ENCODE peak calls at places on chromosomes 5 and 9, in four cellular contexts. One of them, this sample, is unnamed. For H3K36me3, the result is how much of the 10 kb centered on the place peaks cover.

GRCh38 chr9:80197661-80198060 is 625.9 kb downstream of the TLE4 start:
- DNase-seq in GM12878: no peak
- DNase-seq in body of pancreas: no peak
- DNase-seq in lung: no peak
- DNase-seq in this sample: no peak

GRCh38 chr5:5886812-5887486 is 464.5 kb downstream of the ICE1 start:
- DNase-seq in GM12878: no peak
- DNase-seq in body of pancreas: peak
- DNase-seq in lung: no peak
- DNase-seq in this sample: no peak

GRCh38 chr9:112012026-112012902 is 115.7 kb downstream of the UGCG start:
- DNase-seq in GM12878: peak
- DNase-seq in body of pancreas: peak
- DNase-seq in lung: peak
- DNase-seq in this sample: no peak

GRCh38 chr5:125398466-125398865 is 652.0 kb upstream of the ZNF608 start:
- DNase-seq in GM12878: no peak
- DNase-seq in body of pancreas: no peak
- DNase-seq in lung: no peak
- DNase-seq in this sample: no peak

GRCh38 chr5:179060116-179061008 is at the start of gene ZNF354C:
- DNase-seq in GM12878: no peak
- DNase-seq in body of pancreas: peak
- DNase-seq in lung: peak
- DNase-seq in this sample: no peak

GRCh38 chr5:60844429-60844890 is 391 bp upstream of the ELOVL7 start:
- DNase-seq in GM12878: no peak
- DNase-seq in body of pancreas: no peak
- DNase-seq in lung: no peak
- DNase-seq in this sample: no peak

GRCh38 chr9:129486496-129487306 is 134.2 kb downstream of the C9orf50 start:
- DNase-seq in GM12878: no peak
- DNase-seq in body of pancreas: peak
- DNase-seq in lung: peak
- DNase-seq in this sample: no peak

GRCh38 chr5:9156282-9156681 is 389.6 kb downstream of the SEMA5A start:
- DNase-seq in GM12878: no peak
- DNase-seq in body of pancreas: peak
- DNase-seq in lung: no peak
- DNase-seq in this sample: no peak

GRCh38 chr5:78362220-78362619 is 1.8 kb downstream of the SCAMP1 start:
- DNase-seq in GM12878: no peak
- DNase-seq in body of pancreas: no peak
- DNase-seq in lung: no peak
- DNase-seq in this sample: no peak

GRCh38 chr9:5879419-5880181 is 11.1 kb upstream of the MLANA start:
- DNase-seq in GM12878: no peak
- DNase-seq in body of pancreas: no peak
- DNase-seq in lung: no peak
- DNase-seq in this sample: no peak

GRCh38 chr9:13548556-13548955 is 269.1 kb upstream of the MPDZ start:
- DNase-seq in GM12878: no peak
- DNase-seq in body of pancreas: no peak
- DNase-seq in lung: no peak
- DNase-seq in this sample: no peak

GRCh38 chr5:76816110-76816831 is 2.6 kb upstream of the F2RL1 start:
- DNase-seq in GM12878: no peak
- DNase-seq in body of pancreas: no peak
- DNase-seq in lung: no peak
- DNase-seq in this sample: no peak

GRCh38 chr9:90979614-90980013 is 178.0 kb downstream of the SYK start:
- DNase-seq in GM12878: no peak
- DNase-seq in body of pancreas: no peak
- DNase-seq in lung: no peak
- DNase-seq in this sample: no peak

GRCh38 chr5:124979174-124979573 is 232.7 kb upstream of the ZNF608 start:
- DNase-seq in GM12878: no peak
- DNase-seq in body of pancreas: no peak
- DNase-seq in lung: no peak
- DNase-seq in this sample: no peak

GRCh38 chr5:119347996-119348395 is 7.8 kb upstream of the TNFAIP8 start:
- DNase-seq in GM12878: no peak
- DNase-seq in body of pancreas: no peak
- DNase-seq in lung: no peak
- DNase-seq in this sample: no peak

GRCh38 chr9:88947581-88948573 is 43.4 kb upstream of the S1PR3 start:
- DNase-seq in GM12878: no peak
- DNase-seq in body of pancreas: no peak
- DNase-seq in lung: no peak
- DNase-seq in this sample: no peak

GRCh38 chr5:35205606-35206005 is 24.7 kb downstream of the PRLR start:
- DNase-seq in GM12878: no peak
- DNase-seq in body of pancreas: no peak
- DNase-seq in lung: no peak
- DNase-seq in this sample: no peak

GRCh38 chr5:97575322-97575721 is 392.3 kb upstream of the RIOK2 start:
- DNase-seq in GM12878: no peak
- DNase-seq in body of pancreas: no peak
- DNase-seq in lung: no peak
- DNase-seq in this sample: no peak

GRCh38 chr9:128067622-128067897 is 440 bp upstream of the NAIF1 start:
- DNase-seq in GM12878: no peak
- DNase-seq in body of pancreas: no peak
- DNase-seq in lung: no peak
- DNase-seq in this sample: no peak

GRCh38 chr9:87827341-87827740 is 55.3 kb upstream of the SPATA31E1 start:
- DNase-seq in GM12878: no peak
- DNase-seq in body of pancreas: no peak
- DNase-seq in lung: no peak
- DNase-seq in this sample: no peak

GRCh38 chr5:76620166-76620565 is 3.0 kb downstream of the F2RL2 start:
- DNase-seq in GM12878: no peak
- DNase-seq in body of pancreas: no peak
- DNase-seq in lung: no peak
- DNase-seq in this sample: no peak

GRCh38 chr5:14380712-14381111 is 200.9 kb upstream of the OTULINL start:
- DNase-seq in GM12878: no peak
- DNase-seq in body of pancreas: no peak
- DNase-seq in lung: no peak
- DNase-seq in this sample: no peak
- H3K36me3 ChIP-seq in GM12878: under half
- H3K36me3 ChIP-seq in body of pancreas: under half
- H3K36me3 ChIP-seq in lung: under half
- H3K36me3 ChIP-seq in this sample: under half

GRCh38 chr5:151031554-151031953 is 11.2 kb downstream of the GPX3 start:
- DNase-seq in GM12878: no peak
- DNase-seq in body of pancreas: no peak
- DNase-seq in lung: no peak
- DNase-seq in this sample: no peak

GRCh38 chr5:151029179-151029855 is 8.9 kb downstream of the GPX3 start:
- DNase-seq in GM12878: no peak
- DNase-seq in body of pancreas: no peak
- DNase-seq in lung: no peak
- DNase-seq in this sample: no peak

GRCh38 chr5:151030377-151030776 is 10.0 kb downstream of the GPX3 start:
- DNase-seq in GM12878: no peak
- DNase-seq in body of pancreas: peak
- DNase-seq in lung: no peak
- DNase-seq in this sample: no peak

GRCh38 chr5:151028717-151029116 is 8.3 kb downstream of the GPX3 start:
- DNase-seq in GM12878: no peak
- DNase-seq in body of pancreas: no peak
- DNase-seq in lung: no peak
- DNase-seq in this sample: no peak

GRCh38 chr5:151029856-151030336 is 9.5 kb downstream of the GPX3 start:
- DNase-seq in GM12878: no peak
- DNase-seq in body of pancreas: no peak
- DNase-seq in lung: no peak
- DNase-seq in this sample: no peak
- H3K36me3 ChIP-seq in GM12878: under half
- H3K36me3 ChIP-seq in body of pancreas: under half
- H3K36me3 ChIP-seq in lung: half or more
- H3K36me3 ChIP-seq in this sample: half or more

DNA sequence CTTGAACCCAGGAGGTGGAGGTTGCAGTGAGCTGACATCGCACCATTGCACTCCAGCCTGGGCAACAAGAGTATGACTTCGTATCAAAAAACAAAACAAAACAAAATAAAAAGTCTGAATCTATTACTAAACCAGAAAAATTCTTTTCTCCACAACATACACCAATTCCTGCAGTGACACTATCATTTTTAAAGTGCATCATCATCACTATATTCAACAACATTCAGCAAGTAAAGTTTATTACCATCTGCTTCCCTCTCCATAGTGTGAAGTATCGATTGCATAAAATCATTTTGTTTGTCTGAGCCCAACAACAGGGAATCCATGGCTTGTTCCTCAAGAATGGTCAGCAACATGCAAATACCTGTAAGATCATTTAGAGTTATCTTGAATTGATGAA is 20.4 kb downstream of the SETX start:
- DNase-seq in GM12878: no peak
- DNase-seq in body of pancreas: no peak
- DNase-seq in lung: no peak
- DNase-seq in this sample: no peak
- H3K36me3 ChIP-seq in GM12878: under half
- H3K36me3 ChIP-seq in body of pancreas: under half
- H3K36me3 ChIP-seq in lung: under half
- H3K36me3 ChIP-seq in this sample: under half

GRCh38 chr9:126157826-126158431 is 168.7 kb upstream of the MVB12B start:
- DNase-seq in GM12878: no peak
- DNase-seq in body of pancreas: no peak
- DNase-seq in lung: no peak
- DNase-seq in this sample: no peak
- H3K36me3 ChIP-seq in GM12878: under half
- H3K36me3 ChIP-seq in body of pancreas: under half
- H3K36me3 ChIP-seq in lung: under half
- H3K36me3 ChIP-seq in this sample: under half

DNA sequence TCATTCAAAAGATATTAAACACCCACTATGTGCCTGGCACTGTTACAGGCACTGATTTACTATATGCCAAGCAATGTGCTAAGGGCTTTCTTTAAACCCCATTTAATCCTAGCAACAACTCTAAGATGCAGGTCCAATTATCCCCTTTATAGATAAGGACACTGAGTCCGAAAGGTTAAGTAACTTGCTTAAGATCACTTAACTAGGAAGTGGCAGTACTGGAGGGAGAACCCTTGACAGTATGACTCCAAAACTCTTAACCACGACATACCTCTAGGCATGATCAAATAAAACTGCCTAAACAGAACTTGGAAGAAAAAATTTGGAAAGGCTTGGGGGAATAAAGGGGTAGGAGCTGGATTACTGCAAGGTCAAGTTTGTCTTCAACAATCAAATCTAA is 1.7 kb downstream of the RAB14 start:
- DNase-seq in GM12878: no peak
- DNase-seq in body of pancreas: no peak
- DNase-seq in lung: no peak
- DNase-seq in this sample: no peak
- H3K36me3 ChIP-seq in GM12878: under half
- H3K36me3 ChIP-seq in body of pancreas: under half
- H3K36me3 ChIP-seq in lung: under half
- H3K36me3 ChIP-seq in this sample: under half